ENCODE peak calls at places on chromosomes 6 and 20, in six cellular contexts. C is activated T-helper 1 cell treated with Interleukin-2 at 50 U/mL for 16 hours; Q is MM.1S; L is cardiac fibroblast; E is stimulated activated CD4-positive, alpha-beta T cell treated with anti-CD3 and anti-CD28 coated beads, TNF-alpha, amount 100 ng/mL, for 48 hours; B is hippocampal formation. A is an unnamed sample.

GRCh38 chr6:10425177-10425972 is 10.5 kb upstream of the TFAP2A start:
- DNase-seq in Q (no peak), E (no peak), C (no peak), L (peak), B (no peak), A (no peak)

GRCh38 chr20:63101781-63102719 is 95.3 kb upstream of the BHLHE23 start:
- DNase-seq in Q (peak), E (peak), L (peak), C (peak), B (no peak), A (peak)

GRCh38 chr20:34268851-34269668 is 27.8 kb downstream of the ASIP start:
- DNase-seq in B (no peak), L (peak), C (no peak), E (no peak), Q (peak), A (no peak)

GRCh38 chr6:45072014-45072413 is 256.1 kb upstream of the RUNX2 start:
- DNase-seq in B (no peak), E (no peak), L (peak), C (no peak), Q (no peak), A (no peak)

GRCh38 chr20:8385247-8385646 is 253.2 kb downstream of the PLCB1 start:
- DNase-seq in Q (no peak), B (no peak), L (peak), C (no peak), E (no peak), A (no peak)

GRCh38 chr20:5844063-5844681 is 94.0 kb downstream of the SHLD1 start:
- DNase-seq in E (peak), B (no peak), L (peak), Q (no peak), C (peak), A (peak)

GRCh38 chr6:82251942-82252341 is 4.4 kb upstream of the IBTK start:
- DNase-seq in B (peak), C (no peak), L (peak), Q (peak), E (no peak), A (no peak)

GRCh38 chr6:16633465-16633864 is 127.8 kb downstream of the ATXN1 start:
- DNase-seq in E (no peak), C (no peak), B (no peak), L (no peak), Q (no peak), A (no peak)

GRCh38 chr6:155085582-155086253 is 90.6 kb downstream of the TIAM2 start:
- DNase-seq in L (peak), Q (no peak), B (no peak), C (no peak), E (no peak), A (no peak)

GRCh38 chr20:1029980-1030379 is 27.9 kb upstream of the RSPO4 start:
- DNase-seq in B (no peak), L (no peak), Q (no peak), C (no peak), E (no peak), A (no peak)

GRCh38 chr6:36131517-36132220 is 1.4 kb downstream of the MAPK13 start:
- DNase-seq in L (peak), E (peak), B (no peak), Q (peak), C (no peak), A (peak)

GRCh38 chr20:55004044-55004443 is 528.7 kb downstream of the DOK5 start:
- DNase-seq in L (no peak), B (no peak), C (no peak), E (no peak), Q (no peak), A (no peak)

GRCh38 chr20:37539424-37539823 is 11.7 kb upstream of the BLCAP start:
- DNase-seq in E (no peak), Q (no peak), C (no peak), B (no peak), L (no peak), A (no peak)

GRCh38 chr20:3074812-3075211 is 3.4 kb downstream of the OXT start:
- DNase-seq in B (no peak), Q (no peak), C (no peak), E (no peak), L (no peak), A (no peak)

GRCh38 chr6:132390451-132390850 is 10.8 kb downstream of the MOXD1 start:
- DNase-seq in E (no peak), Q (no peak), L (no peak), B (no peak), C (no peak), A (no peak)

GRCh38 chr6:17292600-17293133 is 11.5 kb downstream of the RBM24 start:
- DNase-seq in E (no peak), C (no peak), Q (no peak), L (no peak), B (no peak), A (no peak)

GRCh38 chr6:206264-206663 is 86.0 kb upstream of the DUSP22 start:
- DNase-seq in B (no peak), C (no peak), L (no peak), E (no peak), Q (no peak), A (no peak)

GRCh38 chr20:37389241-37389747 is 43.4 kb downstream of the SRC start:
- DNase-seq in B (no peak), L (no peak), E (no peak), C (no peak), Q (no peak), A (no peak)

GRCh38 chr6:157966990-157967389 is 14.7 kb upstream of the SYNJ2 start:
- DNase-seq in C (no peak), E (no peak), L (no peak), Q (no peak), B (no peak), A (no peak)

GRCh38 chr6:43811101-43812099 is 41.4 kb downstream of the VEGFA start:
- DNase-seq in C (no peak), B (no peak), Q (no peak), L (no peak), E (no peak), A (no peak)

GRCh38 chr20:36467076-36467999 is 74.0 kb upstream of the MYL9 start:
- DNase-seq in C (peak), L (peak), B (no peak), E (no peak), Q (peak), A (no peak)

GRCh38 chr6:15535495-15536200 is 127.2 kb downstream of the DTNBP1 start:
- DNase-seq in B (no peak), E (no peak), Q (no peak), L (no peak), C (no peak), A (no peak)

GRCh38 chr6:130215526-130215925 is 7.2 kb downstream of the SAMD3 start:
- DNase-seq in L (no peak), E (no peak), C (peak), Q (peak), B (no peak), A (peak)

GRCh38 chr20:44176833-44177533 is 10.0 kb downstream of the JPH2 start:
- DNase-seq in L (no peak), C (no peak), B (no peak), E (no peak), Q (no peak), A (no peak)

GRCh38 chr6:84043555-84043954 is 10.0 kb downstream of the MRAP2 start:
- DNase-seq in L (no peak), Q (no peak), B (no peak), C (no peak), E (no peak), A (no peak)

GRCh38 chr6:5053038-5053437 is 32.1 kb upstream of the PPP1R3G start:
- DNase-seq in E (no peak), L (peak), B (no peak), C (no peak), Q (peak), A (no peak)

GRCh38 chr6:30227763-30228487 is 14.7 kb upstream of the TRIM26 start:
- DNase-seq in Q (no peak), E (no peak), L (no peak), C (no peak), B (no peak), A (no peak)

GRCh38 chr20:23325107-23325506 is 25.5 kb upstream of the NXT1 start:
- DNase-seq in C (no peak), E (no peak), L (no peak), B (no peak), Q (no peak), A (no peak)

GRCh38 chr6:64930664-64931063 is 776.4 kb downstream of the EYS start:
- DNase-seq in B (no peak), E (no peak), Q (no peak), C (no peak), L (no peak), A (no peak)

GRCh38 chr6:149318581-149319286 is 1.2 kb downstream of the TAB2 start:
- DNase-seq in B (peak), E (no peak), L (peak), Q (peak), C (peak), A (no peak)

GRCh38 chr6:30979076-30979475 is 4.4 kb upstream of the MUC21 start:
- DNase-seq in C (no peak), E (no peak), Q (peak), L (no peak), B (no peak), A (no peak)

GRCh38 chr6:6724319-6725119 is 136.0 kb downstream of the LY86 start:
- DNase-seq in E (peak), B (peak), Q (peak), L (peak), C (peak), A (peak)

GRCh38 chr20:49483706-49484101 is 1.2 kb upstream of the KCNB1 start:
- DNase-seq in Q (no peak), E (no peak), B (no peak), C (no peak), L (no peak), A (no peak)

GRCh38 chr6:169994734-169995133 is 243.3 kb downstream of the ERMARD start:
- DNase-seq in Q (no peak), L (no peak), B (no peak), C (no peak), E (no peak), A (no peak)

GRCh38 chr6:108798672-108799355 is 49.4 kb upstream of the ARMC2 start:
- DNase-seq in C (peak), E (peak), B (no peak), L (no peak), Q (peak), A (no peak)

GRCh38 chr20:34190679-34191090 is 50.5 kb upstream of the ASIP start:
- DNase-seq in C (no peak), E (peak), L (peak), B (peak), Q (peak), A (peak)

A was measured in GM18507.